ENCODE peak calls at places on chromosomes 5 and 9, in ten cellular contexts. X is Karpas-422; T is right lobe of liver; S is effector memory CD4-positive, alpha-beta T cell; E is PC-3; F is SJSA1; M is A549; Z is ovary; D is tibial nerve; Q is CD4-positive, alpha-beta memory T cell. Y is an unnamed sample.

GRCh38 chr5:53469946-53470687 is 10.3 kb upstream of the FST start:
- DNase-seq in X (no peak), T (no peak), S (no peak), E (peak), F (no peak), M (no peak), Z (no peak), D (no peak), Q (no peak), Y (no peak)

GRCh38 chr5:80206282-80206681 is 49.6 kb downstream of the SERINC5 start:
- DNase-seq in X (no peak), T (no peak), S (no peak), E (peak), F (no peak), M (no peak), Z (no peak), D (no peak), Q (no peak), Y (no peak)

GRCh38 chr9:132094314-132094791 is 14.7 kb upstream of the MED27 start:
- DNase-seq in X (peak), T (no peak), S (no peak), E (peak), F (no peak), M (no peak), Z (no peak), D (no peak), Q (no peak), Y (no peak)

GRCh38 chr5:17327048-17327447 is 109.6 kb downstream of the BASP1 start:
- DNase-seq in X (no peak), T (no peak), S (no peak), E (no peak), F (no peak), M (no peak), Z (no peak), D (no peak), Q (no peak), Y (no peak)

GRCh38 chr5:55497712-55498111 is 37.1 kb downstream of the PLPP1 start:
- DNase-seq in X (no peak), T (no peak), S (no peak), E (no peak), F (no peak), M (no peak), Z (no peak), D (no peak), Q (no peak), Y (no peak)

GRCh38 chr5:5886812-5887486 is 464.5 kb downstream of the ICE1 start:
- DNase-seq in X (peak), T (peak), S (no peak), E (peak), F (no peak), M (peak), Z (no peak), D (no peak), Q (peak), Y (peak)

GRCh38 chr5:133969654-133970324 is 1.4 kb upstream of the C5orf15 start:
- DNase-seq in X (peak), T (no peak), S (no peak), E (no peak), F (peak), M (peak), Z (no peak), D (no peak), Q (no peak), Y (peak)

GRCh38 chr5:140319833-140320232 is 16.9 kb upstream of the PFDN1 start:
- DNase-seq in X (no peak), T (no peak), S (no peak), E (no peak), F (no peak), M (no peak), Z (no peak), D (no peak), Q (no peak), Y (no peak)

GRCh38 chr5:151312749-151313324 is 9.3 kb upstream of the SLC36A3 start:
- DNase-seq in X (no peak), T (no peak), S (no peak), E (no peak), F (peak), M (no peak), Z (no peak), D (no peak), Q (no peak), Y (no peak)

GRCh38 chr5:142685418-142686209 is at the start of gene FGF1:
- DNase-seq in X (no peak), T (no peak), S (no peak), E (no peak), F (no peak), M (no peak), Z (no peak), D (no peak), Q (no peak), Y (no peak)

GRCh38 chr5:91636351-91636750 is 253.2 kb upstream of the ARRDC3 start:
- DNase-seq in X (no peak), T (no peak), S (no peak), E (peak), F (no peak), M (peak), Z (no peak), D (no peak), Q (no peak), Y (no peak)

DNA sequence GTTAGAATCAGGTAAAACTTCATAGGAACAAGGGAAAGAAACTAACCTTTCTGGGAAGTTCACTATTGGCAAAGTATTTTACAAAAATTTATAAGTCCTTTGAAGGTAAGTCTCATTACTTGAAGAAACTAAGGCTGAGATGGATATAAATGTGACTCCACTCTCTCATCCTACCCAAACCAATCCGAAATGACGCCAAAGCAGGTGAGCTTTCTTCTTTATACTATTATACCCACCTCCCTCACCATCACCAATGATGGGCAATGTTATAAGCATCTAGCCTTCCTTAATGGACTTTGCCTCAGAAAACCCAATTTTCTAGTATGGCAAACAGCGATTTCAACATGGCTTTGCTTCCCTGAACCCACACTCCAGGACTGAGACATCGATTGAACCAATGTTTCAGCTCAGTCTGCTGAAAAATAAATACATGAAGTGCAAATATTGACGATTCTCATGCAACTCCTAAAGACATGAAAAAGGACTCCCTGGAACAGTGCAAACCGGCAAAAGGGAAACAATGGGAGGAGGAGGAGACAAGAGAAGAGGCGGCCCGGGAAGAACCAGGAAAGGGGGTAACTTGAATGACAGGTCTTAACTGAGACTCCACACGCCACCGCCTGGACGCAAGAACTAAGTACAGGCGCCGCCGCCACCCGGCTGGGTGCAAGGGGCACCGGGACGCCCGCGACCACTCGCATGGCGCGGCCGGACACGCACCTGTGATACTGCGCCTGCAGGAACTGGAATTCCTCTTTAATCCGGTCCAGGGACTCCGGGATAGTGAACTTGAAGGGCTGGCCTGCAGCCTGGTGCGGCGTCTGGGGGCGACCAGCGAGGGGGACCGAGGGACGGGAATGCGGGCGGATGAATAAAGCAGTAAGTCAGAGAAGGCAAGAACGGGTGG is 2.5 kb downstream of the TLE1 start:
- DNase-seq in X (peak), T (peak), S (no peak), E (peak), F (peak), M (peak), Z (peak), D (peak), Q (no peak), Y (peak)
- H3K27ac ChIP-seq in X (no peak), T (peak), S (no peak), E (peak), F (peak), M (peak), Z (no peak), D (peak), Q (no peak), Y (peak)

GRCh38 chr9:136372006-136372405 is 1.5 kb downstream of the CARD9 start:
- DNase-seq in X (no peak), T (no peak), S (no peak), E (no peak), F (no peak), M (no peak), Z (no peak), D (no peak), Q (no peak), Y (no peak)
- H3K27ac ChIP-seq in X (no peak), T (no peak), S (no peak), E (no peak), F (no peak), M (peak), Z (no peak), D (no peak), Q (no peak), Y (no peak)

GRCh38 chr5:157913575-157913974 is 54.6 kb upstream of the CLINT1 start:
- DNase-seq in X (no peak), T (no peak), S (no peak), E (no peak), F (no peak), M (no peak), Z (no peak), D (no peak), Q (no peak), Y (no peak)
- H3K27ac ChIP-seq in X (no peak), T (no peak), S (no peak), E (no peak), F (no peak), M (no peak), Z (no peak), D (no peak), Q (no peak), Y (no peak)

GRCh38 chr5:59988396-59988795 is 94.9 kb upstream of the PDE4D start:
- DNase-seq in X (no peak), T (no peak), S (no peak), E (no peak), F (no peak), M (no peak), Z (no peak), D (no peak), Q (no peak), Y (no peak)

GRCh38 chr5:59992206-59992605 is 98.7 kb upstream of the PDE4D start:
- DNase-seq in X (no peak), T (no peak), S (no peak), E (no peak), F (no peak), M (no peak), Z (no peak), D (no peak), Q (no peak), Y (no peak)
- H3K27ac ChIP-seq in X (no peak), T (no peak), S (no peak), E (no peak), F (no peak), M (no peak), Z (no peak), D (no peak), Q (no peak), Y (no peak)

DNA sequence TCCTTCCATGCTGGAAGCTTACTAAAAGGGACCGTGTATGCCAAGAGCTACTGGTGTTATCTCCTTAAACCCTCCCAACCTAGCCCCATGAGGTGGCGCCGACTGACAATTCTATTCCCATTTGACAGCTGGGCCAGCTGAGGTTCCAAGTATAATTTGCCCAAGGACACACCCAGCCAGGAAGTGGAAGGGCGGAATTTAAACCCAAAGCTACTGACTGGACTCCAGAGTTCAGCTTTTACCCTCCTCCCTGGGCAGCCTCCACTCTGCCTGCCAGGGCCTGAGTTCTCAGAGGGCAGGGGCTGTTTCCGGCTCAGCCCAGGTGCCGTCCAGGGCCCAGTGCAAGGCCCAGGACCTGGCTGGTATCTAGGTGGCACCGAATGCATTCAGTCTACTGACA is 71.8 kb downstream of the C9orf50 start:
- DNase-seq in X (no peak), T (no peak), S (no peak), E (no peak), F (no peak), M (peak), Z (no peak), D (no peak), Q (no peak), Y (no peak)
- H3K27ac ChIP-seq in X (no peak), T (no peak), S (no peak), E (no peak), F (no peak), M (peak), Z (peak), D (peak), Q (no peak), Y (peak)

DNA sequence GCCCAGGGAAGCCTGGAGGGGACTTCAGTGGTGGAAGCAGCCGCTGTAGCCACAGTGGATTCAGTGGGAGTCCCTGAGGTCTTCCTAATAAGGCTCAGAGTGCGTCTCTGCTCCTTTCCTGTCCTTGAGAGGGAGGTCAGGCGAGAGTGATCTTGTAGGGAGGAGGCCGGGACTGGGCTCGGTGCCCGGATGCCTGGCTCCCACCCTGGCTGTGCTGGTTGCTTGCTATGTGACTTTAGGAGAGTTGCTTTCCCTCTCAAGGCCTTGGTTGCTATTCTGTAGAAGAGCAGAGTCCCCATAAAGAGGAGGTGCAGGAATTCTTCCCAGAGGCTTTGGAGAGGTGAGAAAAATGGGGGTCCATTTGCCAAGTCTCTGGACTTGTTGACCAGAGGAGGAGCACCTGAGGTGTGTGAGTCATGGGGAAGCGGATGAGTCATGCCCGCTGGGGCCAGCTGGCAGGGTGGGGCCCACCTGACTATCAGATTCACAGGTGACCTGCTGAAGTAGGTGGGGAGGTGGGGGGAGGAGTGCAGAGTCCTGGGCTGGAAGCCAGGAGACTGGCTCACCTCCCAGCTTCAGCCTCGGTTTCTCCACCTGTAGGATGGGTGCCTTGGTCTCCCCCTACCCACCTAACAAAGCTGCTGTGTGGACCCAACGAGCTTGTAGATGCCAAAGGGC is 13.8 kb downstream of the GSN start:
- DNase-seq in X (no peak), T (no peak), S (no peak), E (peak), F (no peak), M (peak), Z (peak), D (peak), Q (no peak), Y (no peak)
- H3K27ac ChIP-seq in X (no peak), T (peak), S (no peak), E (peak), F (peak), M (peak), Z (peak), D (peak), Q (no peak), Y (peak)

DNA sequence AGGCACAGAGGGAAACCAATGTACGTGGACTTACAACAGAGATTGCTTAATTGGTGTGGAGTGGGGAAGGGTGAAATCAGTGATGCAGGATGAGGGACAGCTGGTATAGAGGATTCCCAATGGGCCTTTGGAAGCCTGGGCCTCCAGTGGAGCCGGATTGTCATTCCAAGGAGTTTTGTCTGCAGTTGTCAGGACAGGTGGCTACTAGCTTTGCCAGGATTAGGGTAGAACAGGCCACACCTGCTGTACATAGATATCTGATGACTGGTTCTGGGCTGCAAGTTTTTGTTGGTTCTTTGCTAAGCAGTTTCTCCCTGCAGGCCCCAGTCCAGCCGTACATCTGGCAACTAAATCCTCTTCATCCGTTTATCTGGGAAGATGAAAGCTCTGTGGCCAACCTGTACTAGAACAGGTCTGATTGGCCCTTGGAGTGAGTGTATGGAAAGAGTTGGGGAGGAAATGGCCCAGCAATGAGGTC is 4.3 kb downstream of the SKP2 start:
- DNase-seq in X (no peak), T (no peak), S (no peak), E (no peak), F (no peak), M (no peak), Z (no peak), D (no peak), Q (no peak), Y (no peak)
- H3K27ac ChIP-seq in X (no peak), T (no peak), S (no peak), E (no peak), F (peak), M (no peak), Z (no peak), D (no peak), Q (no peak), Y (no peak)

GRCh38 chr5:141510850-141511718 is 22.2 kb downstream of the PCDHGC5 start:
- DNase-seq in X (peak), T (no peak), S (no peak), E (no peak), F (no peak), M (no peak), Z (no peak), D (no peak), Q (no peak), Y (no peak)

GRCh38 chr5:141511771-141512325 is 23.0 kb downstream of the PCDHGC5 start:
- DNase-seq in X (peak), T (no peak), S (no peak), E (no peak), F (no peak), M (no peak), Z (no peak), D (no peak), Q (no peak), Y (no peak)

GRCh38 chr5:141508440-141508807 is 19.5 kb downstream of the PCDHGC5 start:
- DNase-seq in X (peak), T (no peak), S (no peak), E (no peak), F (no peak), M (no peak), Z (peak), D (no peak), Q (no peak), Y (no peak)

GRCh38 chr5:141508808-141509611 is 20.1 kb downstream of the PCDHGC5 start:
- DNase-seq in X (peak), T (no peak), S (no peak), E (peak), F (peak), M (no peak), Z (peak), D (peak), Q (no peak), Y (no peak)

DNA sequence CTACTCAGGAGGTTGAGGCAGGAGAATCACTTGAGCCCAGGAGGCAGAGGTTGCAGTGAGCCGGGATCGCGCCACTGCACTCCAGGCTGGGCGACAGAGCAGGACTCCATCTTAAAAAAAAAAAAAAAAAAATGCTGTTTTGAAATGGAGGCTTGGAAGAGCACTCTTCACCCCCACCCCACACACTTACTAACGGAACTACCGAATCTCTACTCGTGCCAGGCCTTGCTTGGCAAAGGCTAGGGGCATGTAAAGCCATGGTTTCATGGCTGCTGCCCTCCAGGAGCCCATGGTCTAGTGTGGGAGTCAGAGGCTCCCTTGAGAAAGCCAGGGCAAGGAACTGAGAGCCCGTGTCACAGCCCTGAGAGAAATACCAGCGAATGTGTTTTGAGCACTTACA is 21.3 kb downstream of the PCDHGC5 start:
- DNase-seq in X (peak), T (no peak), S (no peak), E (no peak), F (no peak), M (no peak), Z (no peak), D (no peak), Q (no peak), Y (no peak)
- H3K27ac ChIP-seq in X (peak), T (no peak), S (no peak), E (no peak), F (no peak), M (no peak), Z (peak), D (peak), Q (no peak), Y (peak)